ENCODE peak calls at places on chromosomes 4 and X, in four cellular contexts. I, H, A and R are unnamed samples.

GRCh38 chr4:36363024-36363423 is 81.6 kb downstream of the DTHD1 start:
- DNase-seq in A (no peak), H (no peak), I (no peak), R (no peak)

GRCh38 chrX:31178064-31178768 is 106.4 kb upstream of the FTHL17 start:
- DNase-seq in H (no peak), A (no peak), I (no peak), R (no peak)

GRCh38 chrX:25941559-25942250 is 196.4 kb upstream of the MAGEB18 start:
- DNase-seq in I (no peak), H (no peak), A (no peak), R (no peak)

GRCh38 chr4:168076989-168077725 is 15.2 kb upstream of the ANXA10 start:
- DNase-seq in I (peak; percentile 75), H (peak; percentile 26), A (peak; percentile 44), R (peak; percentile 55)

GRCh38 chrX:85922821-85923220 is 124.5 kb downstream of the CHM start:
- DNase-seq in I (no peak), A (no peak), H (no peak), R (no peak)

GRCh38 chr4:84800256-84800655 is 166.2 kb downstream of the WDFY3 start:
- DNase-seq in A (no peak), I (no peak), H (no peak), R (no peak)

GRCh38 chrX:57900961-57901360 is 9.3 kb downstream of the ZXDA start:
- DNase-seq in I (no peak), H (no peak), A (no peak), R (no peak)

GRCh38 chr4:184988611-184989010 is 29.7 kb upstream of the HELT start:
- DNase-seq in A (no peak), H (no peak), I (no peak), R (no peak)

GRCh38 chr4:7279902-7280301 is 87.6 kb downstream of the SORCS2 start:
- DNase-seq in I (no peak), H (no peak), A (no peak), R (no peak)

GRCh38 chr4:22574880-22575279 is 59.0 kb upstream of the ADGRA3 start:
- DNase-seq in A (no peak), I (no peak), H (no peak), R (no peak)

GRCh38 chr4:22574424-22574823 is 58.6 kb upstream of the ADGRA3 start:
- DNase-seq in A (no peak), H (no peak), I (no peak), R (no peak)

GRCh38 chr4:22573198-22573597 is 57.3 kb upstream of the ADGRA3 start:
- DNase-seq in I (no peak), A (no peak), H (no peak), R (no peak)
- TF ChIP-seq ELF4 in I (no peak), A (no peak), H (no peak), R (no peak)

DNA sequence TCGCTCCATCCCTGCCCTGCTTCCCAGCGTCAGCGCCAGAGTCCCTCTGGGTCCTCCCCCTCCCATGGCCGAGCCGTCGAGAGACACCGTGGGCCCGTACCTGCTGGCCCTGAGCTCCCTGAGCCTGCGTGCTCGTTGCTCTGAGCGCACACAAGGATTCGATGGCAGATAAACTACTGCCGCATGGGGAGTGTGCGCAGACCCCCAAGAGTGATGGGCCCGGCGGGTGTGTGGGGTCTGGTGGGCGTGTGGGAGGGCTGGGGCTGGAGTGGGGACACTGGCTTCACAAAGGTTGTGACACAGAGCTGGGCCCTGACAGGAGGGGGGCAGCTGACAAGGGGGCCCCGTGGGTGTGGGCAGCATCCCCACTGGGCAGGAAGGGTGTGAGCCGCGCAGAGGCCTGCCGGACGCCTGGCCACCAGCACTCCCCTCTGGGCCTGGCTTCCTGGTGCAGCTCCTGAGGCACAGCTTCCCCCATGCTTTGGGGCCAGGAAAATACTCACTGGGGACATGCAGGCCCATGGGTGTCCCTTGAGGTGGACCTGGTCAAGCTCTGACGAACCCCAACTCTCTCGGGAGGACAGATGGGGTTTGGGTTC is 4.8 kb upstream of the RGS12 start:
- DNase-seq in H (no peak), I (peak; percentile 10), A (no peak), R (no peak)
- TF ChIP-seq ELF4 in H (no peak), I (no peak), A (no peak), R (no peak)

GRCh38 chrX:109735241-109735744 is 2.2 kb upstream of the ACSL4 start:
- DNase-seq in I (no peak), A (no peak), H (no peak), R (no peak)

GRCh38 chrX:109733658-109734022 is 583 bp upstream of the ACSL4 start:
- DNase-seq in H (no peak), A (no peak), I (no peak), R (no peak)

GRCh38 chrX:109732780-109733657 is at the start of gene ACSL4:
- DNase-seq in A (peak; percentile 63), I (peak; percentile 82), H (peak; percentile 90), R (peak; percentile 87)

DNA sequence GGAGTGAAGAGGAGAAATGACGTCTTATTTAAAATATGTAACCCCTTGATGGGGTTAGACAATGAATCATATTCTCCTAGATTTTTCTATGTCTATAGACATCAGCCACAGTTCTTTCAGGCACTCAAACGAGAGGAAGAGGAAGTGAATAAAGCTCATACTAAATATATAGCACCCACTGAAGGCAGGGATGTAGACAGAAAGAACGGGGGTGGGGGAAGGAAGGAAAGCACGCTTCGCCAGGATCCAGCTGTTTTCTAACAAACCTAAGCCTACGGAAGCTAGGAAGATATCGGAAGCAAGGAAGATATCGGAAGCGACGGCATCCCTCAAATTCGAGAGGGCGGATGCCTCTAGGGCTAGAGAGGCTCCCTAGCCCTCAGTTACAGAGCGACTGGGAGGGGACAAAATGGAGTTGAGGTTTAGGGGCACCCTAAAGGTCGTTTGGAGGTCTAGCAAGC is 708 bp downstream of the ACSL4 start:
- DNase-seq in I (no peak), A (no peak), H (peak; percentile 18), R (peak; percentile 16)
- TF ChIP-seq ELF4 in I (no peak), A (no peak), H (no peak), R (no peak)

GRCh38 chr4:93829531-93830089 is 1.1 kb downstream of the ATOH1 start:
- DNase-seq in H (no peak), A (no peak), I (peak; percentile 58), R (no peak)

GRCh38 chr4:93830090-93830818 is 1.7 kb downstream of the ATOH1 start:
- DNase-seq in I (no peak), H (no peak), A (no peak), R (no peak)

GRCh38 chr4:93827272-93827947 is 1.1 kb upstream of the ATOH1 start:
- DNase-seq in H (no peak), A (no peak), I (peak; percentile 77), R (peak; percentile 31)

GRCh38 chr4:93828332-93828829 is at the start of gene ATOH1:
- DNase-seq in A (no peak), H (no peak), I (peak; percentile 89), R (peak; percentile 68)

GRCh38 chr4:93828830-93829530 is 427 bp downstream of the ATOH1 start:
- DNase-seq in A (no peak), H (no peak), I (peak; percentile 77), R (peak; percentile 19)
- TF ChIP-seq ELF4 in A (no peak), H (no peak), I (no peak), R (no peak)